ENCODE peak calls at places on chromosomes 5 and 9, in seven cellular contexts. U is neuronal stem cell, M is mesenchymal stem cell, L is IMR-90, R is H1, J is H9, X is trophoblast cell. C is an unnamed sample.

GRCh38 chr9:33452828-33453271 is 5.5 kb upstream of the AQP3 start:
- DNase-seq in U (peak), J (peak), M (peak), X (peak), R (peak), L (peak), C (peak)

GRCh38 chr5:126445502-126446174 is 22.4 kb downstream of the GRAMD2B start:
- DNase-seq in R (no peak), L (peak), M (no peak), U (no peak), J (no peak), X (peak), C (no peak)

GRCh38 chr9:124594673-124595072 is 87.5 kb upstream of the NR5A1 start:
- DNase-seq in J (no peak), R (no peak), L (peak), X (no peak), U (no peak), M (peak), C (peak)

GRCh38 chr5:73858786-73859185 is 232.8 kb downstream of the ARHGEF28 start:
- DNase-seq in U (no peak), M (no peak), L (no peak), X (peak), J (no peak), R (no peak), C (no peak)

GRCh38 chr5:38453506-38453905 is 102.9 kb downstream of the LIFR start:
- DNase-seq in L (no peak), R (no peak), X (no peak), U (no peak), M (no peak), J (no peak), C (no peak)

GRCh38 chr5:151042453-151043093 is 22.2 kb downstream of the GPX3 start:
- DNase-seq in R (no peak), X (no peak), M (no peak), U (no peak), J (no peak), L (no peak), C (no peak)

GRCh38 chr9:35813434-35814105 is 1.3 kb downstream of the HINT2 start:
- DNase-seq in L (peak), J (peak), M (peak), R (no peak), X (peak), U (no peak), C (peak)

GRCh38 chr9:78806492-78807160 is 509.7 kb downstream of the PSAT1 start:
- DNase-seq in R (no peak), M (peak), X (no peak), L (peak), U (peak), J (no peak), C (no peak)

GRCh38 chr9:113570749-113571711 is 107.5 kb downstream of the RGS3 start:
- DNase-seq in U (no peak), M (peak), L (peak), X (peak), J (no peak), R (no peak), C (no peak)

GRCh38 chr5:59845733-59846132 is 47.8 kb downstream of the PDE4D start:
- DNase-seq in R (no peak), X (peak), U (no peak), L (peak), J (no peak), M (peak), C (no peak)

GRCh38 chr5:158500019-158500418 is 599.7 kb downstream of the EBF1 start:
- DNase-seq in L (no peak), U (no peak), M (no peak), J (no peak), X (no peak), R (no peak), C (no peak)

GRCh38 chr9:89384783-89385182 is 66.5 kb downstream of the SECISBP2 start:
- DNase-seq in U (no peak), J (no peak), X (no peak), M (no peak), R (no peak), L (no peak), C (no peak)

GRCh38 chr5:39520232-39520572 is 95.4 kb upstream of the DAB2 start:
- DNase-seq in M (peak), X (no peak), R (no peak), L (peak), J (no peak), U (no peak), C (no peak)

GRCh38 chr5:6525422-6525821 is 76.8 kb downstream of the UBE2QL1 start:
- DNase-seq in L (no peak), J (no peak), X (no peak), R (no peak), M (no peak), U (no peak), C (no peak)

GRCh38 chr9:87670572-87671264 is 55.2 kb upstream of the CTSL start:
- DNase-seq in R (no peak), L (no peak), J (peak), U (no peak), M (no peak), X (no peak), C (no peak)

GRCh38 chr5:88188458-88189132 is 80.0 kb downstream of the TMEM161B start:
- DNase-seq in U (no peak), R (no peak), J (no peak), M (no peak), L (no peak), X (peak), C (peak)

GRCh38 chr5:82772281-82772680 is 304.9 kb downstream of the TMEM167A start:
- DNase-seq in U (peak), L (no peak), X (no peak), M (no peak), R (no peak), J (no peak), C (no peak)
- H3K23ac ChIP-seq in U (no peak), L (no peak), X (no peak), M (no peak), R (no peak), J (no peak), C (no peak)

GRCh38 chr5:1182633-1183423 is 18.6 kb upstream of the SLC6A19 start:
- DNase-seq in L (no peak), J (no peak), R (no peak), X (no peak), U (no peak), M (no peak), C (no peak)

GRCh38 chr5:1183424-1184162 is 17.8 kb upstream of the SLC6A19 start:
- DNase-seq in X (no peak), L (no peak), U (no peak), R (no peak), J (no peak), M (no peak), C (no peak)

GRCh38 chr5:1180841-1181271 is 20.5 kb upstream of the SLC6A19 start:
- DNase-seq in L (no peak), X (no peak), J (no peak), M (no peak), R (no peak), U (no peak), C (no peak)

GRCh38 chr5:1181451-1182359 is 19.7 kb upstream of the SLC6A19 start:
- DNase-seq in J (no peak), L (no peak), R (no peak), U (no peak), M (no peak), X (no peak), C (no peak)

DNA sequence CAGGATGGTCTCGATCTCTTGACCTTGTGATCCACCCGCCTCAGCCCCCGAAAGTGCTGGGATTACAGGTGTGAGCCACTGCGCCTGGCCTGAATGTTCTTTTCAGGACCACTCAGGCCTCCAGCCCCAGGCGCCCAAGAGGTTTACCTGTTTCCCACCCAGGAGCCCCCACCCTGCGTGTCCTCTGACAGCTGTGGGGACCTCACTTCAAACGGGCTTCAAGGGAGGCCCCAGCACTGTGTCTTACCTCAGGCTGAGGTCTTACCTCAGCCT is 19.1 kb upstream of the SLC6A19 start:
- DNase-seq in X (no peak), U (no peak), J (no peak), L (no peak), R (no peak), M (no peak), C (no peak)
- H2BK5ac ChIP-seq in X (no peak), U (peak), J (no peak), L (no peak), R (no peak), M (no peak), C (no peak)

GRCh38 chr5:145787507-145787906 is 47.6 kb downstream of the PRELID2 start:
- DNase-seq in U (no peak), M (no peak), R (no peak), J (no peak), X (peak), L (no peak), C (no peak)
- H3K23ac ChIP-seq in U (no peak), M (no peak), R (no peak), J (no peak), X (no peak), L (no peak), C (no peak)

GRCh38 chr9:17120203-17120602 is 14.6 kb upstream of the CNTLN start:
- DNase-seq in X (no peak), U (no peak), J (no peak), L (no peak), M (no peak), R (no peak), C (no peak)
- H2BK5ac ChIP-seq in X (no peak), U (no peak), J (no peak), L (no peak), M (no peak), R (no peak), C (no peak)

GRCh38 chr9:133144887-133145466 is 18.7 kb downstream of the GBGT1 start:
- DNase-seq in L (peak), R (no peak), X (no peak), U (no peak), M (peak), J (no peak), C (no peak)

GRCh38 chr9:133141833-133142594 is 21.0 kb upstream of the RALGDS start:
- DNase-seq in J (no peak), U (no peak), M (no peak), L (no peak), X (no peak), R (no peak), C (no peak)

GRCh38 chr9:133142657-133143592 is 20.8 kb downstream of the GBGT1 start:
- DNase-seq in J (no peak), L (no peak), M (no peak), U (no peak), X (peak), R (no peak), C (no peak)

GRCh38 chr9:133143639-133144141 is 20.0 kb downstream of the GBGT1 start:
- DNase-seq in L (no peak), R (no peak), J (no peak), U (no peak), M (no peak), X (no peak), C (no peak)

DNA sequence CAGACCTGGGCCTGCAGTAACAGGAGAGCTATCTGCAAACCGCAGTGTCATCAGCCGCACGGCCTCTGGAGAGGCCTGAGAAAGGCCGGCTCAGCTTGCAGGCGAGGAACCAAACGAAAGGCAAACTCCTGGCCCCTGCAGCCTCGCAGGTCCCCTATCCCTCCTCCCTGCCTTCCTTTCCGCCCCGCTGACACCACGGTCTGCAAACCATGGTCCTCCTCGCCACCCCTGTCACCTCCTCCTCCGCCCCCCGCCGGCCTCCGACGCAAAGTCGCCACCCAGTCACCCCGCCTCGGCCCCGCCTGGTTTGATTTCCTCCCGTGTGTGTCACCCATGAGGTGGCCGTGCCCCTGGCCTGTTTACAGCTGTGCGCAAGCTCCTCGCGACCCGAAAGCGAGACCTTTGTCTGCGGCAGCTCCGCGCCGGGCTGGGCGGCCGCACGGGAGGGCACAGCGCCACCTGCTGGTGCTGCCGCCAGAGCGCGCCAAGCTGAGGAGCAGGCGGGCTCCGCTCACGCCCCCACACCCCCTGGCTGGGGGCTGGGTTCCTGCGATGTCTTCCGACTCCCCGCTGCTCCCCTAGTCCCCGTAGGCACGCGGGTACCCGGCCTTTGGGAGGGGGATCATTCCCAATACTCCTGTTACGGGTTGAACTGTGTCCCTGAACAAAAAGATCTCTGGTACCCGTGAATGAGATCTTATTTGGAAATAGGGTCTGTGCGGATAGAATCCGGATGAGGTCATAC is 19.4 kb downstream of the GBGT1 start:
- DNase-seq in L (peak), U (peak), R (peak), X (peak), J (peak), M (peak), C (peak)
- H3K23ac ChIP-seq in L (peak), U (peak), R (no peak), X (no peak), J (no peak), M (no peak), C (no peak)

GRCh38 chr9:97413462-97413861 is 1.6 kb downstream of the TDRD7 start:
- DNase-seq in J (no peak), U (no peak), M (no peak), L (no peak), R (no peak), X (no peak), C (no peak)
- H2BK5ac ChIP-seq in J (no peak), U (no peak), M (no peak), L (no peak), R (no peak), X (no peak), C (no peak)

DNA sequence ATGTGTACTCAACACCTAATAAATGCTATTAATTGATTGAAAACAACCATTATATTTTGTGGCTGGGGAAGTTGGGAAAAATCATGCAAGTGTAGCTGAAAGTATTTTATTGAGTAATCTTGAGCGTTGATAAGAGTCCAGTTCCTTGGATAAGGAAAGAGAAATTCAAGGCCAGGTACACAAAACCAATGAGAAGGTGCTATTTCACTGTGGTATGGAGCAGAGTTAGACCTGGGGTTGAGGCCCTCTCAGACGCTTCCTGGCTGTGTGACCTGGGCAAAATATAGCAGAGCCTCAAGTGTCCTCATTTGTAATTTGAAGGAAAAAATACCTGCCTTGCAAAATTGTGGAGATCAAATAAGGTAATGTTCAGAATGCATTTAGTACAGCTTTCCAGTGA is 50.1 kb downstream of the GALNT10 start:
- DNase-seq in L (no peak), M (no peak), J (no peak), R (no peak), X (peak), U (no peak), C (no peak)
- H3K23ac ChIP-seq in L (no peak), M (no peak), J (no peak), R (no peak), X (no peak), U (no peak), C (no peak)

GRCh38 chr5:54288568-54289217 is 21.7 kb downstream of the ARL15 start:
- DNase-seq in L (no peak), U (no peak), M (no peak), X (no peak), J (no peak), R (no peak), C (no peak)
- H2BK5ac ChIP-seq in L (no peak), U (no peak), M (no peak), X (no peak), J (no peak), R (no peak), C (no peak)

C was measured in mesendoderm.